ENCODE peak calls at places on chromosomes 5 and 9, in eight cellular contexts. One of them, this sample, is unnamed.

GRCh38 chr5:43895876-43896275 is 292.9 kb downstream of the NNT start:
- DNase-seq in naive thymus-derived CD4-positive, alpha-beta T cell: no peak
- DNase-seq in CD8-positive, alpha-beta T cell: no peak
- DNase-seq in hepatocyte: no peak
- DNase-seq in Peyer's patch: no peak
- DNase-seq in CD4-positive, alpha-beta memory T cell: no peak
- DNase-seq in CD8-positive, alpha-beta memory T cell: no peak
- DNase-seq in PC-9: no peak
- DNase-seq in this sample: no peak

GRCh38 chr9:135187365-135187764 is 99.9 kb downstream of the OLFM1 start:
- DNase-seq in naive thymus-derived CD4-positive, alpha-beta T cell: no peak
- DNase-seq in CD8-positive, alpha-beta T cell: no peak
- DNase-seq in hepatocyte: no peak
- DNase-seq in Peyer's patch: no peak
- DNase-seq in CD4-positive, alpha-beta memory T cell: no peak
- DNase-seq in CD8-positive, alpha-beta memory T cell: no peak
- DNase-seq in PC-9: no peak
- DNase-seq in this sample: no peak

GRCh38 chr5:173557123-173557903 is 59.1 kb downstream of the BOD1 start:
- DNase-seq in naive thymus-derived CD4-positive, alpha-beta T cell: no peak
- DNase-seq in CD8-positive, alpha-beta T cell: no peak
- DNase-seq in hepatocyte: no peak
- DNase-seq in Peyer's patch: no peak
- DNase-seq in CD4-positive, alpha-beta memory T cell: no peak
- DNase-seq in CD8-positive, alpha-beta memory T cell: no peak
- DNase-seq in PC-9: no peak
- DNase-seq in this sample: no peak

GRCh38 chr5:135821802-135822201 is 12.7 kb upstream of the SLC25A48 start:
- DNase-seq in naive thymus-derived CD4-positive, alpha-beta T cell: no peak
- DNase-seq in CD8-positive, alpha-beta T cell: no peak
- DNase-seq in hepatocyte: no peak
- DNase-seq in Peyer's patch: no peak
- DNase-seq in CD4-positive, alpha-beta memory T cell: no peak
- DNase-seq in CD8-positive, alpha-beta memory T cell: no peak
- DNase-seq in PC-9: no peak
- DNase-seq in this sample: no peak

GRCh38 chr5:52771343-52772039 is 16.2 kb upstream of the ITGA1 start:
- DNase-seq in naive thymus-derived CD4-positive, alpha-beta T cell: no peak
- DNase-seq in CD8-positive, alpha-beta T cell: peak; percentile 26
- DNase-seq in hepatocyte: no peak
- DNase-seq in Peyer's patch: no peak
- DNase-seq in CD4-positive, alpha-beta memory T cell: peak; percentile 40
- DNase-seq in CD8-positive, alpha-beta memory T cell: no peak
- DNase-seq in PC-9: no peak
- DNase-seq in this sample: no peak

GRCh38 chr9:129174102-129174723 is 3.8 kb downstream of the IER5L start:
- DNase-seq in naive thymus-derived CD4-positive, alpha-beta T cell: peak; percentile 68
- DNase-seq in CD8-positive, alpha-beta T cell: peak; percentile 83
- DNase-seq in hepatocyte: peak; percentile 95
- DNase-seq in Peyer's patch: peak; percentile 93
- DNase-seq in CD4-positive, alpha-beta memory T cell: peak; percentile 70
- DNase-seq in CD8-positive, alpha-beta memory T cell: peak; percentile 74
- DNase-seq in PC-9: peak; percentile 90
- DNase-seq in this sample: peak; percentile 94

GRCh38 chr9:135078361-135078821 is 9.1 kb upstream of the OLFM1 start:
- DNase-seq in naive thymus-derived CD4-positive, alpha-beta T cell: no peak
- DNase-seq in CD8-positive, alpha-beta T cell: no peak
- DNase-seq in hepatocyte: no peak
- DNase-seq in Peyer's patch: peak; percentile 10
- DNase-seq in CD4-positive, alpha-beta memory T cell: no peak
- DNase-seq in CD8-positive, alpha-beta memory T cell: no peak
- DNase-seq in PC-9: no peak
- DNase-seq in this sample: no peak

GRCh38 chr9:106634183-106634582 is 228.8 kb upstream of the ZNF462 start:
- DNase-seq in naive thymus-derived CD4-positive, alpha-beta T cell: no peak
- DNase-seq in CD8-positive, alpha-beta T cell: no peak
- DNase-seq in hepatocyte: no peak
- DNase-seq in Peyer's patch: no peak
- DNase-seq in CD4-positive, alpha-beta memory T cell: no peak
- DNase-seq in CD8-positive, alpha-beta memory T cell: no peak
- DNase-seq in PC-9: no peak
- DNase-seq in this sample: no peak

GRCh38 chr5:143128412-143129071 is 274.9 kb downstream of the NR3C1 start:
- DNase-seq in naive thymus-derived CD4-positive, alpha-beta T cell: no peak
- DNase-seq in CD8-positive, alpha-beta T cell: no peak
- DNase-seq in hepatocyte: peak; percentile 22
- DNase-seq in Peyer's patch: no peak
- DNase-seq in CD4-positive, alpha-beta memory T cell: no peak
- DNase-seq in CD8-positive, alpha-beta memory T cell: no peak
- DNase-seq in PC-9: no peak
- DNase-seq in this sample: no peak

DNA sequence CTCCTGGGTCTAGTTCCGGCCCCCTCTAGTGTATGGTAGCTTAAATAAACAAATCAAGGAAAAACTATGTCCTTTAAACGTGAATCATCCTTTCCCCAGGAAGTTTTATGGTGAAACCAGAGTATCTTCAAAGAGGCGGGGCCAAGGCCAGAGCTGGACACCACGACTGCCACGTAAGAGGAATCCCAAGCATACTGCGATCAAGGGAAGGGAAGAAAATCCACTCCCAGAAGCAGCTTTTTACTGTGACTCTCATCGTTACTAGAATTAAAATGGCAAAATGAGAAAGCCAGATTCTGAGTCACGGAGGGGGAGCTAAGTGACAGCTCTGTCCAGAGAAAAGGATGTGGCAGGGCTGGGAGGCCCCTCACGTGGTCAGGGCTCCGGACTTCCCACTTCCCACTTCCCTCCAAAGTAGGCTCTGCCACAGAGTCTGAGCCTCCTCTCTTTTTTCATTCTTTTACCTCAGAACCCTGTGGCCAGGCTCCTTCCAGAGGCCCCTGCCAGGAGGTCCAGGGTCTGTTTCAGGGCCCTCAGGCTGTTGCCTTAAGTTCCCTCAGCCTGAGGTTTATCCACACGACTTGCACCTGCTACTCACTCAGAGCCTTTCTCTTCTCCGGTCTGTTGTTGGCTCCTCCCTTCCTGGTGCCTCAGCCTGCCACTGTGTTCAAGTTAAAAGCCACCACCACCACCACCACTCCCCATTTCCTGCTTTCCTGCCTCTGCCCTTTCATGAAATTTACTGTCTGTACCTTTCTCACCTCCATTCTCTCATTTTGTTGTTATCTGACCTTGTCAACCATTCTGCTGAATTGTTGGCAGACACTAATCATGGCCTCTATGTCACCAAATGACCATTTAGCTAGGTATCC is 1.4 kb upstream of the GLRX start:
- DNase-seq in naive thymus-derived CD4-positive, alpha-beta T cell: peak; percentile 81
- DNase-seq in CD8-positive, alpha-beta T cell: peak; percentile 70
- DNase-seq in hepatocyte: peak; percentile 89
- DNase-seq in Peyer's patch: peak; percentile 62
- DNase-seq in CD4-positive, alpha-beta memory T cell: peak; percentile 80
- DNase-seq in CD8-positive, alpha-beta memory T cell: peak; percentile 51
- DNase-seq in PC-9: peak; percentile 65
- DNase-seq in this sample: peak; percentile 90
- H3K4me3 ChIP-seq in naive thymus-derived CD4-positive, alpha-beta T cell: peak overlapping the region; percentile 93
- H3K4me3 ChIP-seq in CD8-positive, alpha-beta T cell: peak overlapping the region; percentile 89
- H3K4me3 ChIP-seq in hepatocyte: no peak overlapping the region
- H3K4me3 ChIP-seq in Peyer's patch: peak overlapping the region; percentile 8
- H3K4me3 ChIP-seq in CD4-positive, alpha-beta memory T cell: peak overlapping the region; percentile 91
- H3K4me3 ChIP-seq in CD8-positive, alpha-beta memory T cell: peak overlapping the region; percentile 96
- H3K4me3 ChIP-seq in PC-9: peak overlapping the region; percentile 79
- H3K4me3 ChIP-seq in this sample: no peak overlapping the region

GRCh38 chr9:133276001-133276884 is 1.2 kb upstream of the ABO start:
- DNase-seq in naive thymus-derived CD4-positive, alpha-beta T cell: no peak
- DNase-seq in CD8-positive, alpha-beta T cell: no peak
- DNase-seq in hepatocyte: no peak
- DNase-seq in Peyer's patch: no peak
- DNase-seq in CD4-positive, alpha-beta memory T cell: no peak
- DNase-seq in CD8-positive, alpha-beta memory T cell: no peak
- DNase-seq in PC-9: no peak
- DNase-seq in this sample: peak; percentile 36
- H3K9me3 ChIP-seq in naive thymus-derived CD4-positive, alpha-beta T cell: peaks cover 6% of the 10 kb centered on the region
- H3K9me3 ChIP-seq in CD8-positive, alpha-beta T cell: no peaks in the 10 kb centered on the region
- H3K9me3 ChIP-seq in hepatocyte: no peaks in the 10 kb centered on the region
- H3K9me3 ChIP-seq in Peyer's patch: no peaks in the 10 kb centered on the region
- H3K9me3 ChIP-seq in CD4-positive, alpha-beta memory T cell: no peaks in the 10 kb centered on the region
- H3K9me3 ChIP-seq in CD8-positive, alpha-beta memory T cell: no peaks in the 10 kb centered on the region
- H3K9me3 ChIP-seq in PC-9: no peaks in the 10 kb centered on the region
- H3K9me3 ChIP-seq in this sample: no peaks in the 10 kb centered on the region

DNA sequence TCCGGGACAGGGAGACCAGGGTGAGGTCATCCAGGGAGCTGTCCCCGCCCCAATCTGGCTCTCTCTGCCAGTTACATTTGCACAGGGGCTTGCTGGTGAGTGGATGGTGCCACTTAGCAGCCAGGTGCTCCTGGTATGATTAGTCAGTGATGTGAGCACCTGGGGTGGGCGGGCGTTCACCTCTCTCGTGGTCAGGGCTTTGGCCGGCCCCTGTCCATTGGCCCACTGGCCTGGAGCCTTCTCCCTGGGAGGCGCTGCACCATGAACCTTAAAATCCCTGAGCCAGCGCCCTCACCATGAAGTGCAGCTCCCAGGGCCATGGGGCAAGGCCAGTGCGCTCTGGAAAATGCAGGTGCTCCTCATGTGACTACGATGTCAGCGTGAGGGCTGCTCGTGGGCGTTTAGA is 2.0 kb downstream of the NKD2 start:
- DNase-seq in naive thymus-derived CD4-positive, alpha-beta T cell: no peak
- DNase-seq in CD8-positive, alpha-beta T cell: no peak
- DNase-seq in hepatocyte: no peak
- DNase-seq in Peyer's patch: no peak
- DNase-seq in CD4-positive, alpha-beta memory T cell: no peak
- DNase-seq in CD8-positive, alpha-beta memory T cell: no peak
- DNase-seq in PC-9: peak; percentile 22
- DNase-seq in this sample: no peak
- H3K4me3 ChIP-seq in naive thymus-derived CD4-positive, alpha-beta T cell: no peak overlapping the region
- H3K4me3 ChIP-seq in CD8-positive, alpha-beta T cell: no peak overlapping the region
- H3K4me3 ChIP-seq in hepatocyte: no peak overlapping the region
- H3K4me3 ChIP-seq in Peyer's patch: no peak overlapping the region
- H3K4me3 ChIP-seq in CD4-positive, alpha-beta memory T cell: no peak overlapping the region
- H3K4me3 ChIP-seq in CD8-positive, alpha-beta memory T cell: no peak overlapping the region
- H3K4me3 ChIP-seq in PC-9: no peak overlapping the region
- H3K4me3 ChIP-seq in this sample: no peak overlapping the region

GRCh38 chr5:2382776-2383677 is 368.4 kb downstream of the IRX2 start:
- DNase-seq in naive thymus-derived CD4-positive, alpha-beta T cell: no peak
- DNase-seq in CD8-positive, alpha-beta T cell: no peak
- DNase-seq in hepatocyte: no peak
- DNase-seq in Peyer's patch: no peak
- DNase-seq in CD4-positive, alpha-beta memory T cell: no peak
- DNase-seq in CD8-positive, alpha-beta memory T cell: no peak
- DNase-seq in PC-9: no peak
- DNase-seq in this sample: no peak
- H3K9me3 ChIP-seq in naive thymus-derived CD4-positive, alpha-beta T cell: no peaks in the 10 kb centered on the region
- H3K9me3 ChIP-seq in CD8-positive, alpha-beta T cell: no peaks in the 10 kb centered on the region
- H3K9me3 ChIP-seq in hepatocyte: no peaks in the 10 kb centered on the region
- H3K9me3 ChIP-seq in Peyer's patch: no peaks in the 10 kb centered on the region
- H3K9me3 ChIP-seq in CD4-positive, alpha-beta memory T cell: no peaks in the 10 kb centered on the region
- H3K9me3 ChIP-seq in CD8-positive, alpha-beta memory T cell: no peaks in the 10 kb centered on the region
- H3K9me3 ChIP-seq in PC-9: no peaks in the 10 kb centered on the region
- H3K9me3 ChIP-seq in this sample: no peaks in the 10 kb centered on the region

DNA sequence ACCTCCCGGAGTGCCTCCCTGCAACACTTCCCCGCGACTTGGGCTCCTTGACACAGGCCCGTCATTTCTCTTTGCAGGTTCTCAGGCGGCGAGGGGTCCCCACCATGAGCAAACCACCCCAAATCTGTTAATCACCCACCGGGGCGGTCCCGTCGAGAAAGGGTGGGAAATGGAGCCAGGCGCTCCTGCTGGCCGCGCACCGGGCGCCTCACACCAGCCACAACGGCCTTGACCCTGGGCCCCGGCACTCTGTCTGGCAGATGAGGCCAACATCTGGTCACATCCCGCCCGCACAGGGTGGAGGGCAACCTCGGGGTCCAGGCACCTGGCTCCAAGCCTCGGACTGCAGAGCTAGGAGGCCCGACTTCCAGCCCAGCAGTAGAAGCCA is 776 bp upstream of the TERT start:
- DNase-seq in naive thymus-derived CD4-positive, alpha-beta T cell: no peak
- DNase-seq in CD8-positive, alpha-beta T cell: no peak
- DNase-seq in hepatocyte: peak; percentile 2
- DNase-seq in Peyer's patch: peak; percentile 39
- DNase-seq in CD4-positive, alpha-beta memory T cell: no peak
- DNase-seq in CD8-positive, alpha-beta memory T cell: no peak
- DNase-seq in PC-9: no peak
- DNase-seq in this sample: no peak
- H3K4me3 ChIP-seq in naive thymus-derived CD4-positive, alpha-beta T cell: no peak overlapping the region
- H3K4me3 ChIP-seq in CD8-positive, alpha-beta T cell: no peak overlapping the region
- H3K4me3 ChIP-seq in hepatocyte: no peak overlapping the region
- H3K4me3 ChIP-seq in Peyer's patch: no peak overlapping the region
- H3K4me3 ChIP-seq in CD4-positive, alpha-beta memory T cell: no peak overlapping the region
- H3K4me3 ChIP-seq in CD8-positive, alpha-beta memory T cell: no peak overlapping the region
- H3K4me3 ChIP-seq in PC-9: no peak overlapping the region
- H3K4me3 ChIP-seq in this sample: no peak overlapping the region

GRCh38 chr5:16313761-16314160 is 134.2 kb upstream of the MARCHF11 start:
- DNase-seq in naive thymus-derived CD4-positive, alpha-beta T cell: no peak
- DNase-seq in CD8-positive, alpha-beta T cell: no peak
- DNase-seq in hepatocyte: no peak
- DNase-seq in Peyer's patch: no peak
- DNase-seq in CD4-positive, alpha-beta memory T cell: no peak
- DNase-seq in CD8-positive, alpha-beta memory T cell: no peak
- DNase-seq in PC-9: no peak
- DNase-seq in this sample: no peak
- H3K9me3 ChIP-seq in naive thymus-derived CD4-positive, alpha-beta T cell: no peaks in the 10 kb centered on the region
- H3K9me3 ChIP-seq in CD8-positive, alpha-beta T cell: no peaks in the 10 kb centered on the region
- H3K9me3 ChIP-seq in hepatocyte: no peaks in the 10 kb centered on the region
- H3K9me3 ChIP-seq in Peyer's patch: no peaks in the 10 kb centered on the region
- H3K9me3 ChIP-seq in CD4-positive, alpha-beta memory T cell: no peaks in the 10 kb centered on the region
- H3K9me3 ChIP-seq in CD8-positive, alpha-beta memory T cell: no peaks in the 10 kb centered on the region
- H3K9me3 ChIP-seq in PC-9: no peaks in the 10 kb centered on the region
- H3K9me3 ChIP-seq in this sample: no peaks in the 10 kb centered on the region

GRCh38 chr5:76403963-76404693 is 1.0 kb downstream of the IQGAP2 start:
- DNase-seq in naive thymus-derived CD4-positive, alpha-beta T cell: peak; percentile 73
- DNase-seq in CD8-positive, alpha-beta T cell: peak; percentile 72
- DNase-seq in hepatocyte: peak; percentile 77
- DNase-seq in Peyer's patch: peak; percentile 83
- DNase-seq in CD4-positive, alpha-beta memory T cell: peak; percentile 87
- DNase-seq in CD8-positive, alpha-beta memory T cell: peak; percentile 68
- DNase-seq in PC-9: no peak
- DNase-seq in this sample: peak; percentile 54
- H3K4me3 ChIP-seq in naive thymus-derived CD4-positive, alpha-beta T cell: peak overlapping the region; percentile 81
- H3K4me3 ChIP-seq in CD8-positive, alpha-beta T cell: peak overlapping the region; percentile 77
- H3K4me3 ChIP-seq in hepatocyte: peak overlapping the region; percentile 95
- H3K4me3 ChIP-seq in Peyer's patch: peak overlapping the region; percentile 73
- H3K4me3 ChIP-seq in CD4-positive, alpha-beta memory T cell: peak overlapping the region; percentile 82
- H3K4me3 ChIP-seq in CD8-positive, alpha-beta memory T cell: peak overlapping the region; percentile 82
- H3K4me3 ChIP-seq in PC-9: no peak overlapping the region
- H3K4me3 ChIP-seq in this sample: no peak overlapping the region

GRCh38 chr5:67383451-67383850 is 186.9 kb upstream of the CD180 start:
- DNase-seq in naive thymus-derived CD4-positive, alpha-beta T cell: no peak
- DNase-seq in CD8-positive, alpha-beta T cell: no peak
- DNase-seq in hepatocyte: no peak
- DNase-seq in Peyer's patch: no peak
- DNase-seq in CD4-positive, alpha-beta memory T cell: no peak
- DNase-seq in CD8-positive, alpha-beta memory T cell: no peak
- DNase-seq in PC-9: no peak
- DNase-seq in this sample: no peak
- H3K9me3 ChIP-seq in naive thymus-derived CD4-positive, alpha-beta T cell: no peaks in the 10 kb centered on the region
- H3K9me3 ChIP-seq in CD8-positive, alpha-beta T cell: no peaks in the 10 kb centered on the region
- H3K9me3 ChIP-seq in hepatocyte: no peaks in the 10 kb centered on the region
- H3K9me3 ChIP-seq in Peyer's patch: no peaks in the 10 kb centered on the region
- H3K9me3 ChIP-seq in CD4-positive, alpha-beta memory T cell: no peaks in the 10 kb centered on the region
- H3K9me3 ChIP-seq in CD8-positive, alpha-beta memory T cell: no peaks in the 10 kb centered on the region
- H3K9me3 ChIP-seq in PC-9: no peaks in the 10 kb centered on the region
- H3K9me3 ChIP-seq in this sample: no peaks in the 10 kb centered on the region